ENCODE peak calls at places on chromosome 14, in seven cellular contexts. One of them, this sample, is unnamed.

GRCh38 chr14:36383674-36384421 is 63.4 kb upstream of the MBIP start:
- DNase-seq in trophoblast cell: peak
- DNase-seq in H1: no peak
- DNase-seq in H9: no peak
- DNase-seq in mesendoderm: no peak
- DNase-seq in IMR-90: no peak
- DNase-seq in neuronal stem cell: no peak
- DNase-seq in this sample: peak

GRCh38 chr14:68510951-68511726 is 281.7 kb downstream of the ZFP36L1 start:
- DNase-seq in trophoblast cell: no peak
- DNase-seq in H1: peak
- DNase-seq in H9: no peak
- DNase-seq in mesendoderm: no peak
- DNase-seq in IMR-90: no peak
- DNase-seq in neuronal stem cell: no peak
- DNase-seq in this sample: no peak

GRCh38 chr14:69260979-69261605 is 1.1 kb downstream of the GALNT16 start:
- DNase-seq in trophoblast cell: no peak
- DNase-seq in H1: peak
- DNase-seq in H9: peak
- DNase-seq in mesendoderm: peak
- DNase-seq in IMR-90: no peak
- DNase-seq in neuronal stem cell: peak
- DNase-seq in this sample: no peak

GRCh38 chr14:59816931-59817330 is 53.6 kb downstream of the RTN1 start:
- DNase-seq in trophoblast cell: no peak
- DNase-seq in H1: no peak
- DNase-seq in H9: no peak
- DNase-seq in mesendoderm: no peak
- DNase-seq in IMR-90: no peak
- DNase-seq in neuronal stem cell: no peak
- DNase-seq in this sample: no peak

GRCh38 chr14:34750670-34751069 is 36.3 kb upstream of the CFL2 start:
- DNase-seq in trophoblast cell: no peak
- DNase-seq in H1: no peak
- DNase-seq in H9: no peak
- DNase-seq in mesendoderm: no peak
- DNase-seq in IMR-90: peak
- DNase-seq in neuronal stem cell: no peak
- DNase-seq in this sample: peak

GRCh38 chr14:95297832-95298231 is 21.9 kb downstream of the CLMN start:
- DNase-seq in trophoblast cell: no peak
- DNase-seq in H1: no peak
- DNase-seq in H9: no peak
- DNase-seq in mesendoderm: no peak
- DNase-seq in IMR-90: no peak
- DNase-seq in neuronal stem cell: no peak
- DNase-seq in this sample: no peak

GRCh38 chr14:91585856-91586255 is 75.7 kb upstream of the PPP4R3A start:
- DNase-seq in trophoblast cell: no peak
- DNase-seq in H1: no peak
- DNase-seq in H9: no peak
- DNase-seq in mesendoderm: no peak
- DNase-seq in IMR-90: no peak
- DNase-seq in neuronal stem cell: no peak
- DNase-seq in this sample: no peak

GRCh38 chr14:101876539-101876938 is 87.8 kb upstream of the DYNC1H1 start:
- DNase-seq in trophoblast cell: peak
- DNase-seq in H1: no peak
- DNase-seq in H9: no peak
- DNase-seq in mesendoderm: no peak
- DNase-seq in IMR-90: peak
- DNase-seq in neuronal stem cell: no peak
- DNase-seq in this sample: peak

GRCh38 chr14:73809386-73809785 is 42.2 kb upstream of the PTGR2 start:
- DNase-seq in trophoblast cell: no peak
- DNase-seq in H1: no peak
- DNase-seq in H9: no peak
- DNase-seq in mesendoderm: no peak
- DNase-seq in IMR-90: no peak
- DNase-seq in neuronal stem cell: no peak
- DNase-seq in this sample: no peak

DNA sequence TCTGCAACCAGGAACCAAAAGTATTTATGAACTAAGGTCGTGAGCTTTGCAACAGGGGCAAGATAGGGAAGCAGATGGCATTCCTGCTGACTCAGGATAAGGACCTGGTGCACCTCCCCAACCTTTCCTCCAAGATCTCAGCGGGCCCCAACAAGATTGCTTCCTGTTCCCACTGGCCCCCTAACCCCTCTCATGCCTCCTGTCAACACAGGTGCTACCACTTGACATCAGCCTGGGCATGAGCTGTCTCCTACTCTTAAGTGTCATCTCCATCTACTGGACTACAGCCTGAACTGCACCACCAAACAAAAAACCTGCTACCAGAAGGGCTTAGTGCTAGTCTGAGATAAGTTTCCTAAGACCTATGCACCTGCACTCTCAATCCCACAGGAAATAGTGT is 32.7 kb downstream of the MED6 start:
- DNase-seq in trophoblast cell: peak
- DNase-seq in H1: peak
- DNase-seq in H9: peak
- DNase-seq in mesendoderm: peak
- DNase-seq in IMR-90: peak
- DNase-seq in neuronal stem cell: no peak
- DNase-seq in this sample: peak
- H3K23ac ChIP-seq in trophoblast cell: no peak
- H3K23ac ChIP-seq in H1: no peak
- H3K23ac ChIP-seq in H9: no peak
- H3K23ac ChIP-seq in mesendoderm: no peak
- H3K23ac ChIP-seq in IMR-90: no peak
- H3K23ac ChIP-seq in neuronal stem cell: no peak
- H3K23ac ChIP-seq in this sample: no peak

DNA sequence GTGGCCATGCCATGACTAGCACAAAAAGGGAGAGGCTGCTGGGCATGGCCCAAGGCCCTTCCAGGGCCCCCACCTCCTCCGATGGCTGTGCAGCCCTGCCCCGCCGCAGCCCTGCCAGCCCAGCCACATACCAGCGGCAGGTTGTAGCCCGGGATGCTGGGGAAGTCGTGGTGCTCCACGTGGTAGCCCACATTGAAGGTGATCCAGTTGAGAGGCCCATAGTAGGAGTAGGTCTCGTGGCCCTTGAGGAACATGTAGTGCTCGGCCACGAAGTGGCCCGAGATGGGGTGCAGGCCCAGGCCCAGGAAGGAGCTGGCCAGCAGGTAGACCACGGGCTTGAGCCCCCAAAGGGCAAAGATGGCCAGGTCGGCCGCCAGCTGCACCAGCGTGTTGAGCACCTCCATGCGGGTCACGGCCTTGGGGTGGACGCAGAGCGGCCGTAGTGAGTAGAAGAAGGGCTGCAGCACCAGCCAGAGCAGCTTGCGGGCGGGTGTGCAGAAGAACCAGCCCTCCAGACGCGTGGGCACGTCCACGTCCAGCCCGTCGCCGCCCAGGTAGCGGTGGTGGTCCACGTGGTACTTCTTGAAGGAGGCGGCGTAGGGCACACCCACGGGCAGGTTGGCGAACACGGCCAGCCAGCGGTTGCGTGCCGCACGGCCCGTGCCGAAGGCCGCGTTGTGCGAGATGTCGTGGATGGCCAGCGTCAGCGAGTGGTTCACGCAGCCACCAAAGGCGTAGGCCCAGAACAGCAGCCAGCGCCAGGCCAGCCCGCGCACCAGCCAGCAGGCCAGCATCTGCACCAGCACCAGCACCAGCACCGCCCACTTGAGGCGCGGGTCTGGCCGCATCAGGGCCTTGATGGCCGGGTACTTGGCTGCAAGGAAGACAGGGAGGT is 10.4 kb downstream of the DEGS2 start:
- DNase-seq in trophoblast cell: no peak
- DNase-seq in H1: no peak
- DNase-seq in H9: no peak
- DNase-seq in mesendoderm: no peak
- DNase-seq in IMR-90: no peak
- DNase-seq in neuronal stem cell: no peak
- DNase-seq in this sample: no peak
- H3K23ac ChIP-seq in trophoblast cell: no peak
- H3K23ac ChIP-seq in H1: no peak
- H3K23ac ChIP-seq in H9: no peak
- H3K23ac ChIP-seq in mesendoderm: no peak
- H3K23ac ChIP-seq in IMR-90: no peak
- H3K23ac ChIP-seq in neuronal stem cell: peak
- H3K23ac ChIP-seq in this sample: no peak

GRCh38 chr14:54681819-54682261 is 114.9 kb downstream of the SAMD4A start:
- DNase-seq in trophoblast cell: no peak
- DNase-seq in H1: no peak
- DNase-seq in H9: no peak
- DNase-seq in mesendoderm: no peak
- DNase-seq in IMR-90: peak
- DNase-seq in neuronal stem cell: no peak
- DNase-seq in this sample: peak
- H3K23ac ChIP-seq in trophoblast cell: no peak
- H3K23ac ChIP-seq in H1: no peak
- H3K23ac ChIP-seq in H9: no peak
- H3K23ac ChIP-seq in mesendoderm: no peak
- H3K23ac ChIP-seq in IMR-90: peak
- H3K23ac ChIP-seq in neuronal stem cell: no peak
- H3K23ac ChIP-seq in this sample: no peak

GRCh38 chr14:30034049-30034635 is 106.5 kb upstream of the PRKD1 start:
- DNase-seq in trophoblast cell: no peak
- DNase-seq in H1: no peak
- DNase-seq in H9: peak
- DNase-seq in mesendoderm: peak
- DNase-seq in IMR-90: peak
- DNase-seq in neuronal stem cell: no peak
- DNase-seq in this sample: no peak

DNA sequence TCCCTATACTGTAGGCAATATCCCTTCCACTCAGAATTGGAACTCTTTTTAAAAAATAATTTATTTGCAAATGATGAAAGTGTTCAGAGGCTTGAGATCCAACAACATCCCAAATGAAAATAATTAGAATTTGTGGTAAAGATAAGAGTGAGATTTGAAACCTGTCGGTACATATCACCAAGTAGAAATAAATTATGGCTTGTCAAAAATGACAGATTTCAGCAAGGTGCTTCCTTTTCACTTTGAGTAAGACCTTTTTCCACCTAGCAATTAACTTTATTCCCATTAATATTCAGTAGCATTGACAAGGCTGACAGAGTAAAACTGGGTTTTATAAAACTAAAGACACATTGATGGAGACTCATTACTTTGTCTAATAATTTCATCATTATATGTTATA is 107.7 kb upstream of the PRKD1 start:
- DNase-seq in trophoblast cell: no peak
- DNase-seq in H1: no peak
- DNase-seq in H9: no peak
- DNase-seq in mesendoderm: no peak
- DNase-seq in IMR-90: no peak
- DNase-seq in neuronal stem cell: no peak
- DNase-seq in this sample: no peak
- H3K23ac ChIP-seq in trophoblast cell: no peak
- H3K23ac ChIP-seq in H1: no peak
- H3K23ac ChIP-seq in H9: no peak
- H3K23ac ChIP-seq in mesendoderm: no peak
- H3K23ac ChIP-seq in IMR-90: no peak
- H3K23ac ChIP-seq in neuronal stem cell: no peak
- H3K23ac ChIP-seq in this sample: no peak

GRCh38 chr14:39576258-39576657 is 144.0 kb upstream of the FBXO33 start:
- DNase-seq in trophoblast cell: no peak
- DNase-seq in H1: no peak
- DNase-seq in H9: peak
- DNase-seq in mesendoderm: peak
- DNase-seq in IMR-90: no peak
- DNase-seq in neuronal stem cell: no peak
- DNase-seq in this sample: no peak
- H3K23ac ChIP-seq in trophoblast cell: no peak
- H3K23ac ChIP-seq in H1: no peak
- H3K23ac ChIP-seq in H9: no peak
- H3K23ac ChIP-seq in mesendoderm: no peak
- H3K23ac ChIP-seq in IMR-90: no peak
- H3K23ac ChIP-seq in neuronal stem cell: no peak
- H3K23ac ChIP-seq in this sample: no peak

DNA sequence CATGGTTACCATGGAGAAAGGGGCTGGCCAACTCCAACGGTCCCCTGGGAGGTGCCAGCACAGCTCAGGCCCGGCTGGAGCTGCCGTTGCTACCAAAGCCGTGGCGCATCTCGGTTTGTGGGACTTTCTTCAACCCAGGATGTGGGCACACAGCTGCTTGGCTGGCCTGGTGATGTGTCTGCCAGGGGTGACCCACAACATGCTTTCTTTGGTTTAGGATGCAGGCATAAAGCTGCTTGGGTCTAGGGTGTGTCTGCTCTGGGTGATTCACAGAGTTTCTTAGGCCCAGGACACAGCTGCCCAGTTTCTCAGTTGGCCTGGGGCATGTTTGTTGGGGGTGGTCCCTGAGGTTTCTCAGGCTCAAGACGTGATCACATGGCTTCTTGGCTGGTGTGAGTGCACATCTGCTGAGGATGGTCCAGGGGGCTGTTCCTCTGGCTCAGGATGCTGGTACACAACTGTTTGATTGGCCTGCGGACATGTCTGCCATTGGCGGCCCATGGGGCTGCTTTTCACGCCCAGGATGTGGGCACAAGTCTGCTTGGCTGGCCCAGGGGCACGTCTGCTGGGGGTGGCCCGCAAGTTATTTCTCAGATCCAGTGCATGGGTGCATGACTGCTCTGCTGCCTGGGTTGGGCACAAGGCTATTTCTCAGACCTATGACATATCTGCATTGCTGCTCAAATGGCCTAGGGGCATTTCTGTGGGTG is 26.0 kb upstream of the GTF2A1 start:
- DNase-seq in trophoblast cell: no peak
- DNase-seq in H1: no peak
- DNase-seq in H9: no peak
- DNase-seq in mesendoderm: no peak
- DNase-seq in IMR-90: no peak
- DNase-seq in neuronal stem cell: no peak
- DNase-seq in this sample: no peak
- H3K23ac ChIP-seq in trophoblast cell: no peak
- H3K23ac ChIP-seq in H1: no peak
- H3K23ac ChIP-seq in H9: no peak
- H3K23ac ChIP-seq in mesendoderm: no peak
- H3K23ac ChIP-seq in IMR-90: no peak
- H3K23ac ChIP-seq in neuronal stem cell: peak
- H3K23ac ChIP-seq in this sample: no peak

GRCh38 chr14:43166163-43166562 is 1340.9 kb downstream of the FSCB start:
- DNase-seq in trophoblast cell: no peak
- DNase-seq in H1: no peak
- DNase-seq in H9: no peak
- DNase-seq in mesendoderm: no peak
- DNase-seq in IMR-90: no peak
- DNase-seq in neuronal stem cell: no peak
- DNase-seq in this sample: no peak
- H3K23ac ChIP-seq in trophoblast cell: no peak
- H3K23ac ChIP-seq in H1: no peak
- H3K23ac ChIP-seq in H9: no peak
- H3K23ac ChIP-seq in mesendoderm: no peak
- H3K23ac ChIP-seq in IMR-90: no peak
- H3K23ac ChIP-seq in neuronal stem cell: no peak
- H3K23ac ChIP-seq in this sample: no peak

DNA sequence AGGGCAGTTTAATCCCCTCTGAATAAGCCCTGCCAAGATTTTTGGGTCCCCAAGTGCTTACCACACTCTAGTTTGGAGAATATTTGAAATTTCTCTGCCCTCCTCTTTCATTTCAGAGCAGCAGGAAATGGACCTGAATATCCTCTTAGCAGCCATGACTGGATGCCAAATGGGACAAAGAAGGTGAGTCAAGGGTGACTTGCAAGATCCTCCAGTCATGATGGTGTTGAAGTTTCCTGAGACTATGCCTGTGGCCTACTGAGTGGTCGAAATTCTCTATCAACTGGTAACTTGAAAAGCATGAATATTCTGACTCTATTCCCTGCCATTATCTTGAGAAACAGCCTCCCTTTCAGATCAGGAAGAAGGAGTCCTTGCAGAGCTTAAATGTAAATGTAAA is 1674.7 kb upstream of the SEL1L start:
- DNase-seq in trophoblast cell: no peak
- DNase-seq in H1: no peak
- DNase-seq in H9: no peak
- DNase-seq in mesendoderm: no peak
- DNase-seq in IMR-90: peak
- DNase-seq in neuronal stem cell: no peak
- DNase-seq in this sample: no peak
- H3K23ac ChIP-seq in trophoblast cell: no peak
- H3K23ac ChIP-seq in H1: no peak
- H3K23ac ChIP-seq in H9: no peak
- H3K23ac ChIP-seq in mesendoderm: no peak
- H3K23ac ChIP-seq in IMR-90: no peak
- H3K23ac ChIP-seq in neuronal stem cell: no peak
- H3K23ac ChIP-seq in this sample: no peak